ENCODE peak calls at places on chromosomes 4 and X, in four cellular contexts. One of them, this sample, is unnamed.
A peak's percentile ranks its signal among the peaks of the same experiment; 100 is the strongest.

GRCh38 chr4:53421791-53422190 is 44.4 kb downstream of the FIP1L1 start:
- DNase-seq in tibial nerve: no peak
- DNase-seq in naive B cell: no peak
- DNase-seq in stimulated activated CD8-positive, alpha-beta memory T cell treated with anti-CD3 and anti-CD28 coated beads, Interleukin-2, amount 100 ng/mL, for 48 hours: no peak
- DNase-seq in this sample: no peak

GRCh38 chr4:79686976-79687375 is 278.9 kb upstream of the GK2 start:
- DNase-seq in tibial nerve: no peak
- DNase-seq in naive B cell: no peak
- DNase-seq in stimulated activated CD8-positive, alpha-beta memory T cell treated with anti-CD3 and anti-CD28 coated beads, Interleukin-2, amount 100 ng/mL, for 48 hours: no peak
- DNase-seq in this sample: no peak

GRCh38 chrX:16836371-16836770 is 33.8 kb downstream of the RBBP7 start:
- DNase-seq in tibial nerve: no peak
- DNase-seq in naive B cell: no peak
- DNase-seq in stimulated activated CD8-positive, alpha-beta memory T cell treated with anti-CD3 and anti-CD28 coated beads, Interleukin-2, amount 100 ng/mL, for 48 hours: no peak
- DNase-seq in this sample: no peak

GRCh38 chr4:66736593-66736992 is 808.7 kb downstream of the CENPC start:
- DNase-seq in tibial nerve: no peak
- DNase-seq in naive B cell: no peak
- DNase-seq in stimulated activated CD8-positive, alpha-beta memory T cell treated with anti-CD3 and anti-CD28 coated beads, Interleukin-2, amount 100 ng/mL, for 48 hours: no peak
- DNase-seq in this sample: no peak

GRCh38 chr4:20773144-20773997 is 73.1 kb downstream of the PACRGL start:
- DNase-seq in tibial nerve: peak; percentile 63
- DNase-seq in naive B cell: no peak
- DNase-seq in stimulated activated CD8-positive, alpha-beta memory T cell treated with anti-CD3 and anti-CD28 coated beads, Interleukin-2, amount 100 ng/mL, for 48 hours: no peak
- DNase-seq in this sample: peak; percentile 20

GRCh38 chr4:121233982-121234381 is 69.9 kb upstream of the TNIP3 start:
- DNase-seq in tibial nerve: no peak
- DNase-seq in naive B cell: no peak
- DNase-seq in stimulated activated CD8-positive, alpha-beta memory T cell treated with anti-CD3 and anti-CD28 coated beads, Interleukin-2, amount 100 ng/mL, for 48 hours: no peak
- DNase-seq in this sample: no peak

GRCh38 chr4:7981738-7982394 is 42.2 kb upstream of the AFAP1 start:
- DNase-seq in tibial nerve: no peak
- DNase-seq in naive B cell: no peak
- DNase-seq in stimulated activated CD8-positive, alpha-beta memory T cell treated with anti-CD3 and anti-CD28 coated beads, Interleukin-2, amount 100 ng/mL, for 48 hours: no peak
- DNase-seq in this sample: no peak

GRCh38 chr4:153831236-153831635 is 42.4 kb upstream of the SFRP2 start:
- DNase-seq in tibial nerve: no peak
- DNase-seq in naive B cell: no peak
- DNase-seq in stimulated activated CD8-positive, alpha-beta memory T cell treated with anti-CD3 and anti-CD28 coated beads, Interleukin-2, amount 100 ng/mL, for 48 hours: no peak
- DNase-seq in this sample: no peak

GRCh38 chrX:150525061-150525919 is 43.1 kb upstream of the MTM1 start:
- DNase-seq in tibial nerve: no peak
- DNase-seq in naive B cell: no peak
- DNase-seq in stimulated activated CD8-positive, alpha-beta memory T cell treated with anti-CD3 and anti-CD28 coated beads, Interleukin-2, amount 100 ng/mL, for 48 hours: no peak
- DNase-seq in this sample: peak; percentile 70